ENCODE peak calls at places on chromosomes 12 and 14, in four cellular contexts. N is H1, H is GM12878, X is K562. C is an unnamed sample.

GRCh38 chr14:26017270-26017669 is 580.6 kb downstream of the NOVA1 start:
- DNase-seq in N (no peak), H (no peak), X (no peak), C (no peak)

GRCh38 chr14:79325071-79325470 is 886.2 kb downstream of the DIO2 start:
- DNase-seq in N (no peak), H (no peak), X (no peak), C (peak; percentile 4)

GRCh38 chr12:117334855-117335587 is 26.4 kb downstream of the NOS1 start:
- DNase-seq in N (no peak), H (no peak), X (no peak), C (no peak)

GRCh38 chr14:98786456-98786855 is 485.5 kb downstream of the BCL11B start:
- DNase-seq in N (no peak), H (no peak), X (no peak), C (no peak)

GRCh38 chr14:24362241-24362960 is 5.6 kb upstream of the NFATC4 start:
- DNase-seq in N (no peak), H (no peak), X (no peak), C (no peak)

GRCh38 chr12:104938371-104938770 is 19.7 kb downstream of the SLC41A2 start:
- DNase-seq in N (no peak), H (no peak), X (no peak), C (no peak)

GRCh38 chr12:103401421-103401820 is 94.3 kb downstream of the C12orf42 start:
- DNase-seq in N (peak; percentile 9), H (no peak), X (no peak), C (no peak)

GRCh38 chr14:37810094-37810801 is 214.8 kb downstream of the TTC6 start:
- DNase-seq in N (no peak), H (no peak), X (no peak), C (no peak)

GRCh38 chr14:54653764-54654469 is 87.0 kb downstream of the SAMD4A start:
- DNase-seq in N (no peak), H (no peak), X (no peak), C (peak; percentile 19)

GRCh38 chr12:76637807-76638206 is 78.2 kb upstream of the OSBPL8 start:
- DNase-seq in N (no peak), H (no peak), X (no peak), C (no peak)

GRCh38 chr12:132161046-132161781 is 17.0 kb downstream of the NOC4L start:
- DNase-seq in N (no peak), H (no peak), X (no peak), C (no peak)

GRCh38 chr12:117255386-117255785 is 65.1 kb upstream of the FBXO21 start:
- DNase-seq in N (no peak), H (no peak), X (no peak), C (no peak)

GRCh38 chr12:70393787-70394519 is 27.9 kb downstream of the KCNMB4 start:
- DNase-seq in N (no peak), H (no peak), X (no peak), C (no peak)

GRCh38 chr14:103654619-103655018 is 25.6 kb downstream of the KLC1 start:
- DNase-seq in N (no peak), H (no peak), X (no peak), C (no peak)

GRCh38 chr14:41280745-41281144 is 325.9 kb upstream of the LRFN5 start:
- DNase-seq in N (no peak), H (no peak), X (no peak), C (peak; percentile 4)

GRCh38 chr14:98175436-98175835 is 1096.6 kb downstream of the BCL11B start:
- DNase-seq in N (no peak), H (no peak), X (no peak), C (no peak)

GRCh38 chr12:57889541-57889989 is 43.0 kb upstream of the CTDSP2 start:
- DNase-seq in N (no peak), H (no peak), X (no peak), C (no peak)

GRCh38 chr14:77889971-77890442 is 90.1 kb downstream of the ADCK1 start:
- DNase-seq in N (no peak), H (no peak), X (no peak), C (no peak)

GRCh38 chr14:101284711-101285110 is 276.6 kb upstream of the DIO3 start:
- DNase-seq in N (no peak), H (no peak), X (no peak), C (no peak)

GRCh38 chr12:121809712-121810116 is 5.9 kb downstream of the SETD1B start:
- DNase-seq in N (no peak), H (no peak), X (no peak), C (no peak)

GRCh38 chr12:128336506-128336905 is 69.5 kb downstream of the TMEM132C start:
- DNase-seq in N (no peak), H (no peak), X (no peak), C (no peak)

GRCh38 chr12:106289196-106289681 is 13.3 kb upstream of the TCP11L2 start:
- DNase-seq in N (no peak), H (no peak), X (no peak), C (no peak)

GRCh38 chr12:64221656-64222010 is 463 bp downstream of the KICS2 start:
- DNase-seq in N (peak; percentile 38), H (peak; percentile 9), X (peak; percentile 59), C (peak; percentile 81)

GRCh38 chr12:76621582-76622024 is 62.0 kb upstream of the OSBPL8 start:
- DNase-seq in N (peak; percentile 17), H (peak; percentile 21), X (peak; percentile 66), C (peak; percentile 73)

GRCh38 chr12:67413577-67413976 is 144.4 kb downstream of the CAND1 start:
- DNase-seq in N (no peak), H (no peak), X (no peak), C (no peak)

GRCh38 chr12:69985656-69986055 is 160.6 kb downstream of the MYRFL start:
- DNase-seq in N (peak; percentile 7), H (no peak), X (peak; percentile 32), C (peak; percentile 50)

GRCh38 chr14:44422699-44423098 is 84.4 kb downstream of the FSCB start:
- DNase-seq in N (no peak), H (no peak), X (no peak), C (no peak)

GRCh38 chr12:20451759-20452158 is 83.4 kb downstream of the PDE3A start:
- DNase-seq in N (no peak), H (no peak), X (no peak), C (peak; percentile 10)

GRCh38 chr12:66403746-66404145 is 101.5 kb downstream of the HELB start:
- DNase-seq in N (no peak), H (no peak), X (no peak), C (no peak)

GRCh38 chr12:96578526-96579125 is 89.2 kb downstream of the CFAP54 start:
- DNase-seq in N (no peak), H (peak; percentile 57), X (peak; percentile 35), C (peak; percentile 66)

GRCh38 chr12:131402781-131403396 is 308.0 kb upstream of the SFSWAP start:
- DNase-seq in N (no peak), H (no peak), X (no peak), C (no peak)

GRCh38 chr12:119988788-119989618 is at the start of gene BICDL1:
- DNase-seq in N (peak; percentile 93), H (peak; percentile 69), X (peak; percentile 95), C (peak; percentile 82)

GRCh38 chr12:12922978-12923377 is 29.0 kb downstream of the GPRC5D start:
- DNase-seq in N (no peak), H (no peak), X (no peak), C (no peak)

GRCh38 chr12:121894633-121895032 is 6.0 kb downstream of the PSMD9 start:
- DNase-seq in N (no peak), H (no peak), X (peak; percentile 32), C (peak; percentile 49)

GRCh38 chr12:113889806-113890581 is 76.1 kb downstream of the RBM19 start:
- DNase-seq in N (no peak), H (no peak), X (no peak), C (no peak)

GRCh38 chr14:104865069-104865630 is at the start of gene CEP170B:
- DNase-seq in N (no peak), H (no peak), X (peak; percentile 85), C (peak; percentile 60)
- TF ChIP-seq HDAC2 in N (no peak), H (no peak), X (no peak), C (no peak)

DNA sequence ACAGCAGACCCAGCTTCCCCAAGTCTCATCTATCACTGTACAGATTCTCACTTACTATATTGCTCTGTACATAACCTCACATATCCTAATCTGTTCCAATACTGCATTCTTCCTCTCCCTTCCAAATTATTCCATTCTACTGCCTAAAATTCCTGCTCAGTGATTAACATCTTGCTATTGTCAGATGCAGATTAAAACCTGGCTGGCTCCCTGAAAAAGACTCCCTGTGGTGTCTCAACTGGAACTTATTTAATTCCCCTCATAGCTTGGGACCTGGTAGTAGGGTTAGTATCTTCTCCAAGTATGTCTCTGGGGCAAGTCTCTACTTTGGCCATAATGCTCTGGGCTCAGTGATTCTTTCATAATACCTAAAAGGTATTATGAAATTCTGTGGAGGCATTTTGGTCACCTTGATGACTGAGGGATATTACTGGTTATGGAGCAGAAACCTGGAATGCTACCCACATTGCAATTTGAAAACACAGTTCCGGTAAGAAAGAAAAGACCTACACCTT is 55.8 kb downstream of the PAWR start:
- DNase-seq in N (no peak), H (no peak), X (no peak), C (no peak)
- TF ChIP-seq HDAC2 in N (peak; percentile 22), H (no peak), X (no peak), C (no peak)

GRCh38 chr12:111580119-111580425 is 19.0 kb downstream of the ATXN2 start:
- DNase-seq in N (no peak), H (no peak), X (no peak), C (no peak)

GRCh38 chr12:111580737-111581136 is 18.4 kb downstream of the ATXN2 start:
- DNase-seq in N (no peak), H (no peak), X (no peak), C (no peak)

GRCh38 chr12:111581434-111582132 is 17.5 kb downstream of the ATXN2 start:
- DNase-seq in N (no peak), H (no peak), X (no peak), C (no peak)

GRCh38 chr12:111578276-111578970 is 20.7 kb downstream of the ATXN2 start:
- DNase-seq in N (no peak), H (no peak), X (peak; percentile 59), C (peak; percentile 64)

DNA sequence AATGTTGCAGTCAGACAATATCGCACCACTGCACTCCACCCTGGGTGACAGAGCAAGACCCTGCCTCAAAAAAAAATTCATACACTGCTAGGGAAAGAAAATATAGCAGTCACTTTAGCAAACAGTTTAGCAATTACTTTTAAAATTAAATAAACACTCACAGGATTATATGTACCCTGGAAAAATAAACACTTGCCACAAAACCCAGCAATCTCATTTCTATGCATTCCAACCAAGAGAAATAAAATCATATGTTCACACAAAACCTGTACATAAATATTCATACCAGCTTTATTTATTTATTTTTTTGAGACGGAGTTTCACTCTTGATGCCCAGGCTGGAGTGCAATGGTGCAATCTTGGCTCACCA is 20.2 kb downstream of the ATXN2 start:
- DNase-seq in N (no peak), H (no peak), X (no peak), C (no peak)
- TF ChIP-seq HDAC2 in N (no peak), H (no peak), X (no peak), C (no peak)

GRCh38 chr12:127292736-127293135 is 974.2 kb upstream of the TMEM132C start:
- DNase-seq in N (no peak), H (no peak), X (no peak), C (no peak)

GRCh38 chr12:127295630-127296029 is 971.3 kb upstream of the TMEM132C start:
- DNase-seq in N (no peak), H (no peak), X (no peak), C (no peak)

GRCh38 chr12:127296591-127296990 is 970.4 kb upstream of the TMEM132C start:
- DNase-seq in N (no peak), H (no peak), X (no peak), C (no peak)

GRCh38 chr12:127294651-127295205 is 972.2 kb upstream of the TMEM132C start:
- DNase-seq in N (no peak), H (no peak), X (no peak), C (no peak)

GRCh38 chr12:127293507-127294310 is 973.3 kb upstream of the TMEM132C start:
- DNase-seq in N (peak; percentile 44), H (no peak), X (peak; percentile 62), C (peak; percentile 57)
- TF ChIP-seq HDAC2 in N (no peak), H (no peak), X (no peak), C (no peak)